ENCODE peak calls at places on chromosomes 6 and 20, in seven cellular contexts. D, K, M, W, P, E and V are unnamed samples.

GRCh38 chr6:146767632-146768031 is 168.9 kb downstream of the ADGB start:
- DNase-seq in P (no peak), M (no peak), W (no peak), D (no peak), K (no peak), E (no peak), V (no peak)

GRCh38 chr6:25450469-25451198 is 171.5 kb downstream of the CARMIL1 start:
- DNase-seq in M (no peak), W (no peak), K (no peak), E (no peak), D (no peak), P (no peak), V (no peak)

GRCh38 chr20:16533493-16533892 is 39.8 kb downstream of the KIF16B start:
- DNase-seq in E (no peak), P (no peak), W (no peak), K (no peak), D (no peak), M (no peak), V (no peak)

GRCh38 chr6:25023781-25024180 is 88.0 kb upstream of the RIPOR2 start:
- DNase-seq in K (no peak), W (no peak), E (no peak), P (no peak), D (no peak), M (no peak), V (no peak)

GRCh38 chr20:48734104-48734749 is 93.6 kb downstream of the PREX1 start:
- DNase-seq in K (no peak), D (no peak), M (no peak), P (no peak), W (no peak), E (no peak), V (no peak)

GRCh38 chr6:53326372-53327016 is 22.3 kb downstream of the ELOVL5 start:
- DNase-seq in W (no peak), D (peak), P (no peak), K (peak), M (no peak), E (no peak), V (no peak)

GRCh38 chr6:151180321-151180720 is 59.4 kb upstream of the AKAP12 start:
- DNase-seq in M (no peak), P (no peak), W (no peak), E (no peak), K (no peak), D (no peak), V (no peak)

GRCh38 chr6:29967379-29968010 is 25.2 kb downstream of the HLA-A start:
- DNase-seq in D (peak), W (no peak), E (no peak), K (no peak), M (no peak), P (peak), V (no peak)